ENCODE peak calls at places on chromosomes 1 and 21, in five cellular contexts. H is HepG2, L is K562, E is SK-N-SH, U is HCT116. N is an unnamed sample.

GRCh38 chr1:70142120-70142519 is 63.3 kb downstream of the LRRC40 start:
- DNase-seq in H (no peak), L (peak), E (no peak), U (no peak), N (no peak)

GRCh38 chr1:116881879-116882520 is 27.7 kb upstream of the PTGFRN start:
- DNase-seq in H (peak), L (peak), E (no peak), U (no peak), N (no peak)

GRCh38 chr1:47616036-47616435 is 178.2 kb downstream of the FOXD2 start:
- DNase-seq in H (no peak), L (no peak), E (no peak), U (no peak), N (no peak)

GRCh38 chr21:24781146-24781545 is 826.1 kb downstream of the MRPL39 start:
- DNase-seq in H (no peak), L (no peak), E (no peak), U (no peak), N (no peak)

GRCh38 chr1:14970115-14970798 is 183.3 kb upstream of the TMEM51 start:
- DNase-seq in H (peak), L (peak), E (peak), U (peak), N (no peak)

GRCh38 chr1:108949044-108949443 is 14.2 kb downstream of the CLCC1 start:
- DNase-seq in H (no peak), L (no peak), E (no peak), U (no peak), N (no peak)

GRCh38 chr1:74412244-74412643 is 100.2 kb downstream of the LRRC53 start:
- DNase-seq in H (no peak), L (no peak), E (no peak), U (no peak), N (no peak)

GRCh38 chr21:32096411-32096810 is 182.4 kb downstream of the MIS18A start:
- DNase-seq in H (peak), L (peak), E (peak), U (peak), N (no peak)

GRCh38 chr1:20381045-20381641 is 90.5 kb downstream of the VWA5B1 start:
- DNase-seq in H (no peak), L (no peak), E (no peak), U (no peak), N (no peak)

GRCh38 chr1:156870734-156871133 is 10.1 kb downstream of the NTRK1 start:
- DNase-seq in H (no peak), L (no peak), E (no peak), U (no peak), N (no peak)

GRCh38 chr1:151193304-151193703 is 3.3 kb upstream of the VPS72 start:
- DNase-seq in H (no peak), L (no peak), E (no peak), U (no peak), N (no peak)

GRCh38 chr1:235945775-235946565 is 79.3 kb upstream of the LYST start:
- DNase-seq in H (peak), L (no peak), E (no peak), U (no peak), N (peak)

GRCh38 chr1:22031214-22031962 is 21.1 kb upstream of the CDC42 start:
- DNase-seq in H (peak), L (no peak), E (peak), U (no peak), N (no peak)

GRCh38 chr1:219350621-219351020 is 176.9 kb downstream of the LYPLAL1 start:
- DNase-seq in H (no peak), L (no peak), E (no peak), U (no peak), N (no peak)

GRCh38 chr1:13829152-13829769 is 129.3 kb downstream of the PRDM2 start:
- DNase-seq in H (no peak), L (no peak), E (peak), U (peak), N (no peak)

GRCh38 chr1:109371271-109371739 is 26.4 kb downstream of the SORT1 start:
- DNase-seq in H (no peak), L (no peak), E (no peak), U (no peak), N (no peak)

GRCh38 chr1:43747736-43748135 is 40.4 kb downstream of the ST3GAL3 start:
- DNase-seq in H (no peak), L (no peak), E (no peak), U (no peak), N (no peak)

GRCh38 chr1:235093685-235094592 is 34.7 kb downstream of the TOMM20 start:
- DNase-seq in H (peak), L (peak), E (peak), U (no peak), N (no peak)

GRCh38 chr1:228339059-228339704 is 67.5 kb downstream of the TRIM11 start:
- DNase-seq in H (no peak), L (no peak), E (no peak), U (no peak), N (no peak)

GRCh38 chr1:15952317-15953258 is 23.3 kb downstream of the ZBTB17 start:
- DNase-seq in H (no peak), L (peak), E (no peak), U (peak), N (no peak)

GRCh38 chr1:247431643-247432042 is 15.7 kb downstream of the NLRP3 start:
- DNase-seq in H (no peak), L (peak), E (no peak), U (no peak), N (no peak)

GRCh38 chr1:59570524-59570923 is 244.2 kb upstream of the HOOK1 start:
- DNase-seq in H (peak), L (no peak), E (no peak), U (no peak), N (no peak)

GRCh38 chr1:59569198-59569597 is 245.6 kb upstream of the HOOK1 start:
- DNase-seq in H (no peak), L (no peak), E (no peak), U (no peak), N (no peak)

GRCh38 chr1:59565611-59566410 is 248.9 kb upstream of the HOOK1 start:
- DNase-seq in H (no peak), L (no peak), E (no peak), U (no peak), N (no peak)

GRCh38 chr1:59564192-59564891 is 250.4 kb upstream of the HOOK1 start:
- DNase-seq in H (no peak), L (no peak), E (no peak), U (no peak), N (no peak)

DNA sequence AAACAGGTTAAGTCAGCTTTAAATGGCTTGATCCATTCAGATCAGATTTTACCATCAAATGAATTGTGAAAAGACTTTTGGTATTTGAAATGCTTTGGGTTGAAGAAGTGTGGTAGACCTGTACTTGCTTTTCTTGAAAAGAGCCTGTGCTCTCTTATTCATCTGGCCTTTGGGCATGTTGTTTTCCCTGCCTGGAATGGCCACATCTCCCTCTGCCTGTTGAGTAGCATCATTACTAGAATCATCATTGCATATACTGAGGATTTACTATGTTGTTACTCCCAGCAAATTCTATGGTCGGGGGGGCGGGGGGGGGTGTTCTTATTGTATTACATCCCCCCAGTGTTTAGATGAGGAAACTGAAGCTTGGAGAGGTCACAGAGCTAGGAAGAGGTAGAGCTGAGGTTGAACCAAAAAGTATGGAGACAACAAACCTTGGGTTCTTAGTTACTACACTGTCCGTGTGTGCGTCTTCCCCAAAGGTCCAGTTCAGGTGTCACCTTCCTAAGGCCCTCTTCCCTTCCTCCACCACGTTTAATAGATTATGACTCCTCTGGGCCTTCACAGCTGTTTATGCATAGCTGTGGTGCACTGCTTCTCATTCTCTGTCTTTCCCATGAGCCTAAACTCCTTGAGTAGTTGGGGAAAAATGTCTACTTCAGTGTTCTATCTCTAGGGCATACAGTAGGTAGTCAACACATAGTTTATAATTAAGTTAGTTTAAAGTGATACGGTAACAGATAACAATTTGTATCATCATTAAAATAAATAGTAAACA is 246.4 kb upstream of the HOOK1 start:
- DNase-seq in H (no peak), L (no peak), E (no peak), U (no peak), N (no peak)
- TF ChIP-seq ZBTB33 in H (no peak), L (no peak), E (no peak), U (no peak), N (no peak)

GRCh38 chr1:221247050-221247449 is 367.8 kb downstream of the HLX start:
- DNase-seq in H (no peak), L (no peak), E (no peak), U (no peak), N (no peak)

GRCh38 chr1:221251580-221251979 is 372.3 kb downstream of the HLX start:
- DNase-seq in H (no peak), L (no peak), E (no peak), U (no peak), N (no peak)

GRCh38 chr1:221241592-221241991 is 362.3 kb downstream of the HLX start:
- DNase-seq in H (no peak), L (no peak), E (no peak), U (no peak), N (no peak)

GRCh38 chr1:221246067-221246466 is 366.8 kb downstream of the HLX start:
- DNase-seq in H (no peak), L (no peak), E (no peak), U (no peak), N (no peak)

GRCh38 chr1:221246628-221247027 is 367.4 kb downstream of the HLX start:
- DNase-seq in H (no peak), L (no peak), E (no peak), U (no peak), N (no peak)
- TF ChIP-seq ZBTB33 in H (no peak), L (no peak), E (no peak), U (no peak), N (no peak)

GRCh38 chr1:207972350-207972749 is 61.4 kb upstream of the CD34 start:
- DNase-seq in H (no peak), L (no peak), E (no peak), U (no peak), N (no peak)
- TF ChIP-seq ZBTB33 in H (no peak), L (no peak), E (no peak), U (no peak), N (no peak)

GRCh38 chr21:46035809-46036695 is 54.5 kb downstream of the COL6A1 start:
- DNase-seq in H (no peak), L (no peak), E (no peak), U (no peak), N (no peak)

GRCh38 chr21:46031484-46031883 is 49.9 kb downstream of the COL6A1 start:
- DNase-seq in H (no peak), L (no peak), E (no peak), U (no peak), N (no peak)

GRCh38 chr21:46036696-46037337 is 55.2 kb downstream of the COL6A1 start:
- DNase-seq in H (no peak), L (no peak), E (no peak), U (no peak), N (no peak)

GRCh38 chr21:46037338-46038325 is 56.1 kb downstream of the COL6A1 start:
- DNase-seq in H (no peak), L (no peak), E (no peak), U (no peak), N (no peak)

GRCh38 chr21:46033410-46034404 is 52.1 kb downstream of the COL6A1 start:
- DNase-seq in H (peak), L (no peak), E (no peak), U (no peak), N (no peak)
- TF ChIP-seq ZBTB33 in H (peak), L (no peak), E (no peak), U (no peak), N (no peak)

GRCh38 chr21:28150021-28150420 is 842.7 kb downstream of the LTN1 start:
- DNase-seq in H (no peak), L (no peak), E (no peak), U (no peak), N (no peak)

GRCh38 chr21:28156590-28156989 is 836.1 kb downstream of the LTN1 start:
- DNase-seq in H (no peak), L (no peak), E (no peak), U (no peak), N (no peak)

GRCh38 chr21:28152729-28153128 is 839.9 kb downstream of the LTN1 start:
- DNase-seq in H (no peak), L (no peak), E (no peak), U (no peak), N (no peak)

GRCh38 chr21:28150778-28151177 is 841.9 kb downstream of the LTN1 start:
- DNase-seq in H (no peak), L (no peak), E (no peak), U (no peak), N (no peak)

DNA sequence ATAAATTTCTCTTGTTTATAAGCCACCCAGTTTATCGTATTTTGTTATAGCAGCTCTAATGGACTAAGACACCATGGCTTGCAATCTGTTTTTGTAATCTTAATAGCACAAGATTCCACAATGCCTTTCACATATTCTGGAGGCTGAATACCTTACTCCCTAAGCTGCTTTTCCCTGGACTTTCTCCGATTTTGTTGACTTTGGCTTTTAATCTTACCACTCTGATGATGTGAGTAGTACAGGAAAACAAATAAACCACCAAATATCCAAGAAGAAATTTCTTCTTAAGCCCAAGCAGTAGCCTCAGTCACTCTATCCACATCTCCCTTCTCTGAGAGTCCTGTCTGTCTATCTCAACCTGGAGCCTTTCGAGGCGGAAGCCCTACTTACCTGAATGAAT is 838.6 kb downstream of the LTN1 start:
- DNase-seq in H (no peak), L (no peak), E (no peak), U (no peak), N (no peak)
- TF ChIP-seq ZBTB33 in H (no peak), L (no peak), E (no peak), U (no peak), N (no peak)

GRCh38 chr21:35926003-35926541 is 134.3 kb downstream of the SETD4 start:
- DNase-seq in H (no peak), L (no peak), E (no peak), U (no peak), N (no peak)

GRCh38 chr21:35923971-35924370 is 136.4 kb downstream of the SETD4 start:
- DNase-seq in H (no peak), L (no peak), E (no peak), U (no peak), N (no peak)

GRCh38 chr21:35922618-35923017 is 137.7 kb downstream of the SETD4 start:
- DNase-seq in H (no peak), L (no peak), E (no peak), U (no peak), N (no peak)

GRCh38 chr21:35925497-35925896 is 134.8 kb downstream of the SETD4 start:
- DNase-seq in H (peak), L (no peak), E (no peak), U (no peak), N (no peak)

GRCh38 chr21:35924714-35925301 is 135.5 kb downstream of the SETD4 start:
- DNase-seq in H (no peak), L (no peak), E (no peak), U (no peak), N (no peak)
- TF ChIP-seq ZBTB33 in H (no peak), L (no peak), E (no peak), U (no peak), N (no peak)

GRCh38 chr21:36463991-36464390 is 15.9 kb downstream of the CLDN14 start:
- DNase-seq in H (no peak), L (no peak), E (no peak), U (no peak), N (no peak)

GRCh38 chr21:36463204-36463603 is 16.7 kb downstream of the CLDN14 start:
- DNase-seq in H (no peak), L (no peak), E (no peak), U (no peak), N (no peak)

GRCh38 chr21:36461277-36461917 is 18.5 kb downstream of the CLDN14 start:
- DNase-seq in H (no peak), L (no peak), E (no peak), U (no peak), N (no peak)

GRCh38 chr21:36460866-36461265 is 19.1 kb downstream of the CLDN14 start:
- DNase-seq in H (no peak), L (no peak), E (no peak), U (no peak), N (no peak)

GRCh38 chr21:36461918-36462486 is 17.9 kb downstream of the CLDN14 start:
- DNase-seq in H (no peak), L (no peak), E (no peak), U (no peak), N (no peak)
- TF ChIP-seq ZBTB33 in H (no peak), L (no peak), E (no peak), U (no peak), N (no peak)

GRCh38 chr1:65062339-65062738 is 85.7 kb upstream of the AK4 start:
- DNase-seq in H (no peak), L (no peak), E (no peak), U (no peak), N (no peak)

GRCh38 chr1:65059930-65060538 is 88.0 kb upstream of the AK4 start:
- DNase-seq in H (peak), L (peak), E (peak), U (peak), N (no peak)

GRCh38 chr1:65055754-65056153 is 89.4 kb upstream of the JAK1 start:
- DNase-seq in H (no peak), L (no peak), E (no peak), U (no peak), N (no peak)

GRCh38 chr1:65056234-65056633 is 89.9 kb upstream of the JAK1 start:
- DNase-seq in H (no peak), L (no peak), E (no peak), U (no peak), N (no peak)

DNA sequence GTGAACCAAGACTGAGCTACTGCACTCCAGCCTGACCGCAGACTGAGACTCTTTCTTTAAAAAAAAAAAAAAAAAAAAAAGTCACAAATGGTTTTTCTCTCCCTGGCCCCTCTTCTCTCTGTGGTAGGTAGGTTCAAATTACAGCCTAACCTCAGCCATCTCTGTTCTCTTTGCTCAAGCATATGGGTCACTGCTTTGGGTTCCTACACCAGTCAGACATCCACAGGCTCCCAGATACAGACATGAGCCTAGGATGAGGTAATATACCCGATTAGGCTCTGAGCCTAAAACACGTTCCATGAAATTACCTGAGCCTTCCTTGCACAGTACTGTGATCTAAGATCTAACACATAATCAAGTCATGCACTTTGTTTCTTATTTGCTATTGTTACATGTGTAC is 90.5 kb upstream of the JAK1 start:
- DNase-seq in H (no peak), L (no peak), E (no peak), U (no peak), N (no peak)
- TF ChIP-seq ZBTB33 in H (no peak), L (no peak), E (no peak), U (no peak), N (no peak)

DNA sequence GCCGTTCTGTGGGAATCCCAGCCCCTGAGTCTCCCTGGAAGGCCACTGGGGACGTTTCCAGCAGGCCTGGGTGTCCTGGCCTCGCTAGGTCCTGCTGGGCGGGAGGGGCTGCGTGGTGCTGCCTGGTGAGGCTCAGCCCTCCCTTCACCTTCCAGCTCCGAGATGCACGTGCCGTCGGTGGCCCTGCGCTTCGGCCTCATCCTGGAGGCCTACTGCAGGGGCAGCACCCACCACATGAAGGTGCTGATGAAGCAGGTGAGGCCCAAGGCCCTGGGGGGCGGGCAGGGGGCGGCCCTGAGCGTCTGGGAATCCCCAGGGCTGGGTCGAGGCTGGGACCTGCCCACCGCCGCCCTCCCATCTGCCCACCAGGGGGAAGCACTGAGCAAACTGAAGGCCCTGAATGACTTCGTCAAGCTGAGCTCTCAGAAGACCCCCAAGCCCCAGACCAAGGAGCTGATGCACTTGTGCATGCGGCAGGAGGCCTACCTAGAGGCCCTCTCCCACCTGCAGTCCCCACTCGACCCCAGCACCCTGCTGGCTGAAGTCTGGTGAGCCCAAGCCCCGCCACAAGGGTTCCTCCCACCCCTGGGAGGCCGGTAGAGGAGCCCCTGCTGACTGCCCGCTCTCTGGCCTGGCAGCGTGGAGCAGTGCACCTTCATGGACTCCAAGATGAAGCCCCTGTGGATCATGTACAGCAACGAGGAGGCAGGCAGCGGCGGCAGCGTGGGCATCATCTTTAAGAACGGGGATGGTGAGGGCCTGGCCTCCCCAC is 70.3 kb downstream of the PIK3CD start:
- DNase-seq in H (peak), L (peak), E (peak), U (no peak), N (no peak)
- TF ChIP-seq ZBTB33 in H (peak), L (peak), E (no peak), U (no peak), N (no peak)

N was measured in GM12878.